ENCODE peak calls at places on chromosome 5, in ten cellular contexts. I, M, X, J, Y, F, S, A, C and T are unnamed samples.

GRCh38 chr5:179906795-179907569 is 715 bp downstream of the TBC1D9B start:
- DNase-seq in I (no peak), M (no peak), X (no peak), J (no peak), Y (no peak), F (peak), S (peak), A (no peak), C (peak), T (no peak)

GRCh38 chr5:139746691-139747582 is 48.7 kb upstream of the PSD2 start:
- DNase-seq in I (peak), M (no peak), X (no peak), J (no peak), Y (no peak), F (peak), S (peak), A (no peak), C (no peak), T (no peak)

GRCh38 chr5:93636850-93637249 is 53.8 kb downstream of the NR2F1 start:
- DNase-seq in I (no peak), M (no peak), X (no peak), J (no peak), Y (no peak), F (no peak), S (no peak), A (no peak), C (no peak), T (no peak)

GRCh38 chr5:96259211-96259772 is 173.8 kb downstream of the PCSK1 start:
- DNase-seq in I (no peak), M (no peak), X (no peak), J (peak), Y (no peak), F (peak), S (peak), A (no peak), C (peak), T (no peak)

GRCh38 chr5:159128070-159128507 is 28.4 kb upstream of the EBF1 start:
- DNase-seq in I (no peak), M (no peak), X (no peak), J (no peak), Y (no peak), F (no peak), S (no peak), A (no peak), C (no peak), T (no peak)

GRCh38 chr5:80238778-80239679 is 16.8 kb downstream of the SERINC5 start:
- DNase-seq in I (no peak), M (peak), X (peak), J (no peak), Y (peak), F (peak), S (peak), A (peak), C (peak), T (no peak)

GRCh38 chr5:151868451-151868850 is 56.2 kb downstream of the GLRA1 start:
- DNase-seq in I (no peak), M (no peak), X (no peak), J (no peak), Y (no peak), F (no peak), S (no peak), A (no peak), C (no peak), T (no peak)

GRCh38 chr5:28344803-28345433 is 1306.5 kb upstream of the CDH9 start:
- DNase-seq in I (no peak), M (peak), X (no peak), J (peak), Y (no peak), F (peak), S (peak), A (no peak), C (peak), T (peak)

GRCh38 chr5:122263352-122264030 is 48.5 kb upstream of the SNCAIP start:
- DNase-seq in I (no peak), M (peak), X (no peak), J (no peak), Y (no peak), F (no peak), S (peak), A (no peak), C (peak), T (no peak)

GRCh38 chr5:61702784-61703183 is 370.7 kb downstream of the ZSWIM6 start:
- DNase-seq in I (no peak), M (no peak), X (no peak), J (no peak), Y (no peak), F (no peak), S (peak), A (no peak), C (no peak), T (no peak)

GRCh38 chr5:15008476-15008875 is 136.9 kb upstream of the ANKH start:
- DNase-seq in I (no peak), M (peak), X (peak), J (no peak), Y (no peak), F (no peak), S (peak), A (peak), C (peak), T (peak)

GRCh38 chr5:179668404-179668803 is 12.4 kb downstream of the CBY3 start:
- DNase-seq in I (peak), M (peak), X (no peak), J (peak), Y (no peak), F (peak), S (peak), A (no peak), C (peak), T (peak)

GRCh38 chr5:102754499-102755424 is at the start of gene PAM:
- DNase-seq in I (peak), M (peak), X (peak), J (no peak), Y (no peak), F (peak), S (peak), A (peak), C (peak), T (peak)

GRCh38 chr5:94788527-94788926 is 170.1 kb downstream of the SLF1 start:
- DNase-seq in I (no peak), M (no peak), X (no peak), J (no peak), Y (no peak), F (no peak), S (no peak), A (no peak), C (no peak), T (no peak)

GRCh38 chr5:149024477-149024876 is 38.4 kb downstream of the SH3TC2 start:
- DNase-seq in I (no peak), M (no peak), X (no peak), J (no peak), Y (no peak), F (no peak), S (peak), A (no peak), C (no peak), T (no peak)

GRCh38 chr5:6713274-6714181 is at the start of gene TENT4A:
- DNase-seq in I (peak), M (no peak), X (peak), J (peak), Y (no peak), F (no peak), S (peak), A (peak), C (no peak), T (no peak)

GRCh38 chr5:157109744-157110143 is 900 bp upstream of the HAVCR2 start:
- DNase-seq in I (no peak), M (no peak), X (no peak), J (no peak), Y (no peak), F (peak), S (no peak), A (no peak), C (no peak), T (no peak)

GRCh38 chr5:83608122-83608521 is 112.5 kb downstream of the HAPLN1 start:
- DNase-seq in I (no peak), M (peak), X (no peak), J (no peak), Y (no peak), F (peak), S (peak), A (no peak), C (peak), T (peak)

GRCh38 chr5:90379652-90380051 is 29.9 kb downstream of the CETN3 start:
- DNase-seq in I (no peak), M (no peak), X (no peak), J (no peak), Y (no peak), F (no peak), S (no peak), A (no peak), C (no peak), T (no peak)

GRCh38 chr5:142109356-142110045 is 922 bp downstream of the NDFIP1 start:
- DNase-seq in I (peak), M (peak), X (no peak), J (no peak), Y (no peak), F (peak), S (peak), A (no peak), C (peak), T (no peak)

GRCh38 chr5:168766038-168766700 is 187.0 kb upstream of the PANK3 start:
- DNase-seq in I (no peak), M (no peak), X (no peak), J (no peak), Y (no peak), F (no peak), S (peak), A (no peak), C (no peak), T (no peak)

GRCh38 chr5:115402822-115403577 is 106.5 kb upstream of the CCDC112 start:
- DNase-seq in I (no peak), M (no peak), X (no peak), J (no peak), Y (no peak), F (no peak), S (peak), A (no peak), C (peak), T (no peak)

GRCh38 chr5:36717131-36717530 is 110.7 kb downstream of the SLC1A3 start:
- DNase-seq in I (no peak), M (no peak), X (no peak), J (no peak), Y (no peak), F (no peak), S (no peak), A (no peak), C (no peak), T (no peak)

GRCh38 chr5:141978389-141978788 is 9.5 kb downstream of the RNF14 start:
- DNase-seq in I (no peak), M (no peak), X (no peak), J (no peak), Y (no peak), F (no peak), S (no peak), A (no peak), C (no peak), T (no peak)

GRCh38 chr5:66829826-66830225 is 233.6 kb downstream of the MAST4 start:
- DNase-seq in I (no peak), M (peak), X (no peak), J (no peak), Y (no peak), F (no peak), S (peak), A (no peak), C (peak), T (no peak)